ENCODE peak calls at places on chromosomes 3 and 15, in eight cellular contexts. One of them, this sample, is unnamed.
A peak's percentile ranks its signal among the peaks of the same experiment; 100 is the strongest.

GRCh38 chr3:152202976-152203626 is 65.6 kb upstream of the MBNL1 start:
- DNase-seq in BE2C: no peak
- DNase-seq in AG09309: no peak
- DNase-seq in effector memory CD8-positive, alpha-beta T cell: no peak
- DNase-seq in activated B cell treated with CpG ODN at 0.5 μM for 24 hours: no peak
- DNase-seq in fibroblast of mammary gland: no peak
- DNase-seq in EL: no peak
- DNase-seq in lower leg skin: no peak
- DNase-seq in this sample: no peak

GRCh38 chr3:25783661-25784512 is 644 bp upstream of the NGLY1 start:
- DNase-seq in activated B cell treated with CpG ODN at 0.5 μM for 24 hours: no peak
- DNase-seq in effector memory CD8-positive, alpha-beta T cell: no peak
- DNase-seq in fibroblast of mammary gland: peak; percentile 71
- DNase-seq in EL: peak; percentile 44
- DNase-seq in lower leg skin: peak; percentile 31
- DNase-seq in BE2C: peak; percentile 47
- DNase-seq in AG09309: no peak
- DNase-seq in this sample: no peak

GRCh38 chr3:14507345-14507741 is 32.8 kb downstream of the GRIP2 start:
- DNase-seq in activated B cell treated with CpG ODN at 0.5 μM for 24 hours: no peak
- DNase-seq in EL: no peak
- DNase-seq in lower leg skin: no peak
- DNase-seq in fibroblast of mammary gland: no peak
- DNase-seq in BE2C: no peak
- DNase-seq in AG09309: no peak
- DNase-seq in effector memory CD8-positive, alpha-beta T cell: no peak
- DNase-seq in this sample: no peak

GRCh38 chr15:99454941-99455795 is 110.6 kb upstream of the MEF2A start:
- DNase-seq in effector memory CD8-positive, alpha-beta T cell: no peak
- DNase-seq in EL: peak; percentile 97
- DNase-seq in activated B cell treated with CpG ODN at 0.5 μM for 24 hours: no peak
- DNase-seq in fibroblast of mammary gland: peak; percentile 93
- DNase-seq in BE2C: no peak
- DNase-seq in lower leg skin: peak; percentile 84
- DNase-seq in AG09309: peak; percentile 71
- DNase-seq in this sample: no peak

GRCh38 chr3:29281265-29282228 is 676 bp downstream of the RBMS3 start:
- DNase-seq in activated B cell treated with CpG ODN at 0.5 μM for 24 hours: no peak
- DNase-seq in BE2C: peak; percentile 52
- DNase-seq in EL: peak; percentile 67
- DNase-seq in fibroblast of mammary gland: peak; percentile 65
- DNase-seq in lower leg skin: no peak
- DNase-seq in AG09309: no peak
- DNase-seq in effector memory CD8-positive, alpha-beta T cell: no peak
- DNase-seq in this sample: no peak

GRCh38 chr15:50353251-50353998 is 1.6 kb downstream of the GABPB1 start:
- DNase-seq in lower leg skin: no peak
- DNase-seq in BE2C: no peak
- DNase-seq in EL: peak; percentile 82
- DNase-seq in effector memory CD8-positive, alpha-beta T cell: peak; percentile 15
- DNase-seq in activated B cell treated with CpG ODN at 0.5 μM for 24 hours: no peak
- DNase-seq in AG09309: peak; percentile 96
- DNase-seq in fibroblast of mammary gland: peak; percentile 97
- DNase-seq in this sample: no peak

GRCh38 chr3:38283810-38284775 is 2.0 kb downstream of the SLC22A14 start:
- DNase-seq in lower leg skin: peak; percentile 24
- DNase-seq in activated B cell treated with CpG ODN at 0.5 μM for 24 hours: no peak
- DNase-seq in BE2C: no peak
- DNase-seq in effector memory CD8-positive, alpha-beta T cell: no peak
- DNase-seq in AG09309: peak; percentile 49
- DNase-seq in fibroblast of mammary gland: peak; percentile 87
- DNase-seq in EL: peak; percentile 50
- DNase-seq in this sample: no peak

GRCh38 chr3:114043205-114043604 is 13.1 kb downstream of the CCDC191 start:
- DNase-seq in EL: no peak
- DNase-seq in effector memory CD8-positive, alpha-beta T cell: no peak
- DNase-seq in lower leg skin: no peak
- DNase-seq in activated B cell treated with CpG ODN at 0.5 μM for 24 hours: no peak
- DNase-seq in BE2C: no peak
- DNase-seq in fibroblast of mammary gland: no peak
- DNase-seq in AG09309: no peak
- DNase-seq in this sample: no peak

GRCh38 chr15:45201557-45202246 is 13.9 kb upstream of the SHF start:
- DNase-seq in lower leg skin: no peak
- DNase-seq in fibroblast of mammary gland: no peak
- DNase-seq in BE2C: no peak
- DNase-seq in AG09309: no peak
- DNase-seq in effector memory CD8-positive, alpha-beta T cell: no peak
- DNase-seq in EL: no peak
- DNase-seq in activated B cell treated with CpG ODN at 0.5 μM for 24 hours: no peak
- DNase-seq in this sample: no peak

GRCh38 chr15:70286110-70286806 is 188.5 kb upstream of the TLE3 start:
- DNase-seq in effector memory CD8-positive, alpha-beta T cell: no peak
- DNase-seq in lower leg skin: no peak
- DNase-seq in activated B cell treated with CpG ODN at 0.5 μM for 24 hours: no peak
- DNase-seq in BE2C: peak; percentile 79
- DNase-seq in AG09309: no peak
- DNase-seq in EL: no peak
- DNase-seq in fibroblast of mammary gland: no peak
- DNase-seq in this sample: no peak

GRCh38 chr3:144096016-144096415 is 124.4 kb downstream of the DIPK2A start:
- DNase-seq in activated B cell treated with CpG ODN at 0.5 μM for 24 hours: no peak
- DNase-seq in BE2C: no peak
- DNase-seq in lower leg skin: no peak
- DNase-seq in fibroblast of mammary gland: no peak
- DNase-seq in effector memory CD8-positive, alpha-beta T cell: no peak
- DNase-seq in EL: no peak
- DNase-seq in AG09309: no peak
- DNase-seq in this sample: no peak

GRCh38 chr3:52159503-52159902 is 5.3 kb upstream of the POC1A start:
- DNase-seq in BE2C: no peak
- DNase-seq in fibroblast of mammary gland: no peak
- DNase-seq in effector memory CD8-positive, alpha-beta T cell: no peak
- DNase-seq in EL: no peak
- DNase-seq in AG09309: no peak
- DNase-seq in activated B cell treated with CpG ODN at 0.5 μM for 24 hours: no peak
- DNase-seq in lower leg skin: no peak
- DNase-seq in this sample: no peak

GRCh38 chr3:167783781-167784180 is 48.3 kb downstream of the SERPINI1 start:
- DNase-seq in fibroblast of mammary gland: peak; percentile 6
- DNase-seq in activated B cell treated with CpG ODN at 0.5 μM for 24 hours: no peak
- DNase-seq in effector memory CD8-positive, alpha-beta T cell: no peak
- DNase-seq in AG09309: no peak
- DNase-seq in BE2C: no peak
- DNase-seq in EL: no peak
- DNase-seq in lower leg skin: no peak
- DNase-seq in this sample: no peak

GRCh38 chr3:174957081-174957480 is 97.9 kb downstream of the NAALADL2 start:
- DNase-seq in EL: peak; percentile 35
- DNase-seq in BE2C: no peak
- DNase-seq in lower leg skin: no peak
- DNase-seq in AG09309: no peak
- DNase-seq in activated B cell treated with CpG ODN at 0.5 μM for 24 hours: no peak
- DNase-seq in effector memory CD8-positive, alpha-beta T cell: no peak
- DNase-seq in fibroblast of mammary gland: peak; percentile 12
- DNase-seq in this sample: no peak

GRCh38 chr15:92053727-92054316 is 200.3 kb downstream of the SLCO3A1 start:
- DNase-seq in EL: no peak
- DNase-seq in effector memory CD8-positive, alpha-beta T cell: no peak
- DNase-seq in AG09309: no peak
- DNase-seq in BE2C: no peak
- DNase-seq in fibroblast of mammary gland: no peak
- DNase-seq in lower leg skin: no peak
- DNase-seq in activated B cell treated with CpG ODN at 0.5 μM for 24 hours: no peak
- DNase-seq in this sample: no peak

GRCh38 chr3:194485876-194486539 is 794 bp downstream of the ATP13A3 start:
- DNase-seq in AG09309: no peak
- DNase-seq in lower leg skin: no peak
- DNase-seq in activated B cell treated with CpG ODN at 0.5 μM for 24 hours: peak; percentile 67
- DNase-seq in BE2C: peak; percentile 44
- DNase-seq in fibroblast of mammary gland: no peak
- DNase-seq in EL: peak; percentile 50
- DNase-seq in effector memory CD8-positive, alpha-beta T cell: peak; percentile 46
- DNase-seq in this sample: peak; percentile 61

GRCh38 chr3:182050932-182051331 is 339.2 kb downstream of the SOX2 start:
- DNase-seq in activated B cell treated with CpG ODN at 0.5 μM for 24 hours: no peak
- DNase-seq in fibroblast of mammary gland: no peak
- DNase-seq in EL: no peak
- DNase-seq in lower leg skin: no peak
- DNase-seq in effector memory CD8-positive, alpha-beta T cell: no peak
- DNase-seq in AG09309: no peak
- DNase-seq in BE2C: no peak
- DNase-seq in this sample: no peak

This sample was measured in stimulated activated naive CD8-positive, alpha-beta T cell treated with anti-CD3 and anti-CD28 coated beads, Interleukin-15, amount 100 ng/mL, for 72 hours.